ENCODE peak calls at places on chromosome 17, in nine cellular contexts. One of them, this sample, is unnamed.

GRCh38 chr17:17280613-17281549 is at the start of gene COPS3:
- DNase-seq in heart right ventricle: peak; percentile 99
- DNase-seq in CD4-positive, CD25-positive, alpha-beta regulatory T cell: peak; percentile 96
- DNase-seq in OCI-LY7: peak; percentile 99
- DNase-seq in astrocyte of the spinal cord: peak; percentile 97
- DNase-seq in fibroblast of lung: peak; percentile 96
- DNase-seq in right atrium auricular region: peak; percentile 98
- DNase-seq in cardiac fibroblast: peak; percentile 98
- DNase-seq in CD8-positive, alpha-beta memory T cell: peak; percentile 96
- DNase-seq in this sample: peak; percentile 100

GRCh38 chr17:56482229-56482628 is 111.3 kb upstream of the NOG start:
- DNase-seq in OCI-LY7: no peak
- DNase-seq in fibroblast of lung: no peak
- DNase-seq in astrocyte of the spinal cord: no peak
- DNase-seq in CD8-positive, alpha-beta memory T cell: no peak
- DNase-seq in heart right ventricle: no peak
- DNase-seq in CD4-positive, CD25-positive, alpha-beta regulatory T cell: no peak
- DNase-seq in cardiac fibroblast: no peak
- DNase-seq in right atrium auricular region: no peak
- DNase-seq in this sample: no peak

GRCh38 chr17:73489333-73489732 is 154.9 kb downstream of the SDK2 start:
- DNase-seq in heart right ventricle: no peak
- DNase-seq in CD4-positive, CD25-positive, alpha-beta regulatory T cell: no peak
- DNase-seq in right atrium auricular region: no peak
- DNase-seq in CD8-positive, alpha-beta memory T cell: no peak
- DNase-seq in fibroblast of lung: no peak
- DNase-seq in OCI-LY7: no peak
- DNase-seq in cardiac fibroblast: no peak
- DNase-seq in astrocyte of the spinal cord: no peak
- DNase-seq in this sample: no peak

GRCh38 chr17:81576621-81577277 is 24.6 kb upstream of the FAAP100 start:
- DNase-seq in cardiac fibroblast: peak; percentile 84
- DNase-seq in astrocyte of the spinal cord: peak; percentile 89
- DNase-seq in CD4-positive, CD25-positive, alpha-beta regulatory T cell: no peak
- DNase-seq in heart right ventricle: no peak
- DNase-seq in OCI-LY7: no peak
- DNase-seq in fibroblast of lung: peak; percentile 94
- DNase-seq in CD8-positive, alpha-beta memory T cell: no peak
- DNase-seq in right atrium auricular region: no peak
- DNase-seq in this sample: no peak

GRCh38 chr17:82594571-82594970 is 53.7 kb downstream of the WDR45B start:
- DNase-seq in CD8-positive, alpha-beta memory T cell: no peak
- DNase-seq in CD4-positive, CD25-positive, alpha-beta regulatory T cell: no peak
- DNase-seq in heart right ventricle: no peak
- DNase-seq in right atrium auricular region: no peak
- DNase-seq in fibroblast of lung: no peak
- DNase-seq in astrocyte of the spinal cord: no peak
- DNase-seq in cardiac fibroblast: no peak
- DNase-seq in OCI-LY7: no peak
- DNase-seq in this sample: no peak

GRCh38 chr17:71188811-71189492 is 931.9 kb upstream of the SOX9 start:
- DNase-seq in CD8-positive, alpha-beta memory T cell: no peak
- DNase-seq in astrocyte of the spinal cord: peak; percentile 97
- DNase-seq in fibroblast of lung: peak; percentile 98
- DNase-seq in right atrium auricular region: no peak
- DNase-seq in cardiac fibroblast: peak; percentile 69
- DNase-seq in heart right ventricle: no peak
- DNase-seq in OCI-LY7: no peak
- DNase-seq in CD4-positive, CD25-positive, alpha-beta regulatory T cell: no peak
- DNase-seq in this sample: no peak

GRCh38 chr17:3915642-3916012 is 638 bp downstream of the P2RX1 start:
- DNase-seq in heart right ventricle: no peak
- DNase-seq in CD8-positive, alpha-beta memory T cell: no peak
- DNase-seq in fibroblast of lung: no peak
- DNase-seq in astrocyte of the spinal cord: no peak
- DNase-seq in CD4-positive, CD25-positive, alpha-beta regulatory T cell: no peak
- DNase-seq in OCI-LY7: no peak
- DNase-seq in cardiac fibroblast: no peak
- DNase-seq in right atrium auricular region: no peak
- DNase-seq in this sample: no peak

GRCh38 chr17:46869296-46869695 is 17.9 kb downstream of the WNT9B start:
- DNase-seq in CD8-positive, alpha-beta memory T cell: no peak
- DNase-seq in astrocyte of the spinal cord: no peak
- DNase-seq in CD4-positive, CD25-positive, alpha-beta regulatory T cell: no peak
- DNase-seq in heart right ventricle: no peak
- DNase-seq in right atrium auricular region: no peak
- DNase-seq in cardiac fibroblast: no peak
- DNase-seq in OCI-LY7: no peak
- DNase-seq in fibroblast of lung: no peak
- DNase-seq in this sample: no peak

GRCh38 chr17:55572139-55572538 is 60.9 kb upstream of the SMIM36 start:
- DNase-seq in heart right ventricle: no peak
- DNase-seq in cardiac fibroblast: no peak
- DNase-seq in CD4-positive, CD25-positive, alpha-beta regulatory T cell: no peak
- DNase-seq in astrocyte of the spinal cord: no peak
- DNase-seq in right atrium auricular region: no peak
- DNase-seq in OCI-LY7: no peak
- DNase-seq in fibroblast of lung: no peak
- DNase-seq in CD8-positive, alpha-beta memory T cell: no peak
- DNase-seq in this sample: no peak

GRCh38 chr17:56009795-56010715 is 143.2 kb upstream of the ANKFN1 start:
- DNase-seq in CD4-positive, CD25-positive, alpha-beta regulatory T cell: no peak
- DNase-seq in right atrium auricular region: no peak
- DNase-seq in cardiac fibroblast: no peak
- DNase-seq in CD8-positive, alpha-beta memory T cell: no peak
- DNase-seq in fibroblast of lung: no peak
- DNase-seq in heart right ventricle: no peak
- DNase-seq in OCI-LY7: no peak
- DNase-seq in astrocyte of the spinal cord: no peak
- DNase-seq in this sample: no peak

GRCh38 chr17:50479522-50480141 is 972 bp downstream of the RSAD1 start:
- DNase-seq in right atrium auricular region: peak; percentile 84
- DNase-seq in cardiac fibroblast: peak; percentile 86
- DNase-seq in CD4-positive, CD25-positive, alpha-beta regulatory T cell: peak; percentile 46
- DNase-seq in CD8-positive, alpha-beta memory T cell: peak; percentile 41
- DNase-seq in heart right ventricle: peak; percentile 69
- DNase-seq in astrocyte of the spinal cord: peak; percentile 68
- DNase-seq in fibroblast of lung: peak; percentile 70
- DNase-seq in OCI-LY7: peak; percentile 85
- DNase-seq in this sample: peak; percentile 73

GRCh38 chr17:2853722-2854580 is 57.7 kb downstream of the RAP1GAP2 start:
- DNase-seq in astrocyte of the spinal cord: no peak
- DNase-seq in CD8-positive, alpha-beta memory T cell: no peak
- DNase-seq in CD4-positive, CD25-positive, alpha-beta regulatory T cell: no peak
- DNase-seq in heart right ventricle: peak; percentile 52
- DNase-seq in right atrium auricular region: no peak
- DNase-seq in OCI-LY7: peak; percentile 62
- DNase-seq in cardiac fibroblast: no peak
- DNase-seq in fibroblast of lung: peak; percentile 24
- DNase-seq in this sample: no peak

GRCh38 chr17:65103896-65104295 is 33.3 kb upstream of the RGS9 start:
- DNase-seq in cardiac fibroblast: peak; percentile 16
- DNase-seq in CD4-positive, CD25-positive, alpha-beta regulatory T cell: no peak
- DNase-seq in OCI-LY7: no peak
- DNase-seq in CD8-positive, alpha-beta memory T cell: no peak
- DNase-seq in heart right ventricle: no peak
- DNase-seq in astrocyte of the spinal cord: peak; percentile 79
- DNase-seq in right atrium auricular region: no peak
- DNase-seq in fibroblast of lung: peak; percentile 40
- DNase-seq in this sample: no peak

GRCh38 chr17:57035971-57036481 is 49.0 kb upstream of the AKAP1 start:
- DNase-seq in heart right ventricle: no peak
- DNase-seq in right atrium auricular region: no peak
- DNase-seq in fibroblast of lung: no peak
- DNase-seq in CD4-positive, CD25-positive, alpha-beta regulatory T cell: no peak
- DNase-seq in OCI-LY7: no peak
- DNase-seq in CD8-positive, alpha-beta memory T cell: no peak
- DNase-seq in astrocyte of the spinal cord: no peak
- DNase-seq in cardiac fibroblast: no peak
- DNase-seq in this sample: peak; percentile 57

GRCh38 chr17:72775914-72776313 is 316.6 kb downstream of the SLC39A11 start:
- DNase-seq in astrocyte of the spinal cord: no peak
- DNase-seq in CD8-positive, alpha-beta memory T cell: no peak
- DNase-seq in fibroblast of lung: no peak
- DNase-seq in CD4-positive, CD25-positive, alpha-beta regulatory T cell: no peak
- DNase-seq in right atrium auricular region: no peak
- DNase-seq in OCI-LY7: no peak
- DNase-seq in heart right ventricle: no peak
- DNase-seq in cardiac fibroblast: no peak
- DNase-seq in this sample: no peak

DNA sequence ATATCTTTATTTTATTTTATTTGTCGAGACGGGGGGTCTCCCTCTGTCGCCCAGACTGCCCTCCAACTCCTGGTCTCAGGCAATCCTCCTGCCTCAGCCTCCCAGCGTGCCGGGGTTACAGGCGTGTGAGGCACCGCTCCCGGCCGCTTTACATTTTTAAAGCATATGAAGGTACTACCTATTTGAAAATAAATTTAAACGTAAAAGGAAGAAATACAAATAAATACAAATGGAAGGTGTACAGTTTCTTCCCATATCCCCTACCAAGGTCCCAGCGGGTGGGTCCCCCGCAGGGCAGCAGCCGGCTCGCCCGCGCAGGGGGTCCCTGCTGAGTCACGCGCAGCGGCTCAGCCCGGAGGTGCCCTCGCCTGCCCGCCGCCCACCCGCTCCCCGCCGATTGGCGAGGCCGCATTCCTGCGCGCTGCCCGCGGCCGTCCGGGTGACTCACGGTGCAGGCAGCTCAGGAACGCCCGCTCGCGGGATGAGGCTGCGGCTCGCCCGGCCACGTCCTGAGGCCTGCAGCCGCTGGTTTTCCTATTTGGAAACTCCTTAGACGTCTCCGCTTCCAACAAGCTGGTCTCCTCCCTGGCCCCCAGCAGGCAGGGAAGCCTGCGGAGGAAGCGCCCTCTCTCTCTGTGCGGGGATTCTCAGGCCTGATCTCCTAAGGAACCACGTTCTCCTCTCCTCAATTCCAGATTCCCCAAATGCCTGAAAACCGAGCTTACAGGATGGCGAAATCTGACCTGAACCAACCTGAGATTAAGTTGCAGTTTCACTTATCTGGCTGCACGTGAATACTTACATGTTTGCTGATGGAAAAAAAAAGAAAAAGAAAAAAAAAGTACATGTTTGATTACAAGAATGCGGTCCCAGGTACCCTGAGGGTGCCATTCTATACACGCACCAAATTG is 54.8 kb upstream of the MAP3K14 start:
- DNase-seq in astrocyte of the spinal cord: peak; percentile 98
- DNase-seq in CD8-positive, alpha-beta memory T cell: no peak
- DNase-seq in fibroblast of lung: peak; percentile 98
- DNase-seq in CD4-positive, CD25-positive, alpha-beta regulatory T cell: no peak
- DNase-seq in heart right ventricle: peak; percentile 80
- DNase-seq in cardiac fibroblast: peak; percentile 98
- DNase-seq in OCI-LY7: no peak
- DNase-seq in right atrium auricular region: peak; percentile 90
- DNase-seq in this sample: peak; percentile 96
- H3K4me3 ChIP-seq in astrocyte of the spinal cord: no peak overlapping the region
- H3K4me3 ChIP-seq in CD8-positive, alpha-beta memory T cell: no peak overlapping the region
- H3K4me3 ChIP-seq in fibroblast of lung: no peak overlapping the region
- H3K4me3 ChIP-seq in CD4-positive, CD25-positive, alpha-beta regulatory T cell: no peak overlapping the region
- H3K4me3 ChIP-seq in heart right ventricle: peak overlapping the region; percentile 46
- H3K4me3 ChIP-seq in cardiac fibroblast: peak overlapping the region; percentile 29
- H3K4me3 ChIP-seq in OCI-LY7: no peak overlapping the region
- H3K4me3 ChIP-seq in right atrium auricular region: peak overlapping the region; percentile 28
- H3K4me3 ChIP-seq in this sample: no peak overlapping the region

DNA sequence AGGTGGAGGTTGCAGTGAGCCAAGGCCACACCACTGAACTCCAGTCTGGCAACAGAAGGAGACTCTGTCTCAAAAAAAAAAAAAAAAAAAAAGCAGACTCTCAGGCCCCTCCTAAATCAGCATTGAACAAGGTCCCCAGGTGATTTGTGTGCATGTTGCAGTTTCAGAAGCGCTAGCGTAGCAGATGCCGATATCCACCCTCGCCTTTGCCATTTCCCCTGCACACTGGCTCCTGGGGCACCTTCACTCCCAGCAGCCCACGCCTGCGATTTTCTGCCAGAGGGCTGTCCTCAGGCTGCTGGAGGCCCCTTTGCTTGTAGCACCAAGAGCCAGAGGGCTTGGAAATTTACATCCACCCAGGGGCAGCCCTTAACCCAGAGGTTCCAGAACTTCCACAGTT is 95.6 kb downstream of the WSCD1 start:
- DNase-seq in right atrium auricular region: no peak
- DNase-seq in CD8-positive, alpha-beta memory T cell: no peak
- DNase-seq in CD4-positive, CD25-positive, alpha-beta regulatory T cell: no peak
- DNase-seq in heart right ventricle: no peak
- DNase-seq in OCI-LY7: no peak
- DNase-seq in fibroblast of lung: no peak
- DNase-seq in astrocyte of the spinal cord: no peak
- DNase-seq in cardiac fibroblast: no peak
- DNase-seq in this sample: no peak
- H3K4me3 ChIP-seq in right atrium auricular region: no peak overlapping the region
- H3K4me3 ChIP-seq in CD8-positive, alpha-beta memory T cell: no peak overlapping the region
- H3K4me3 ChIP-seq in CD4-positive, CD25-positive, alpha-beta regulatory T cell: no peak overlapping the region
- H3K4me3 ChIP-seq in heart right ventricle: no peak overlapping the region
- H3K4me3 ChIP-seq in OCI-LY7: no peak overlapping the region
- H3K4me3 ChIP-seq in fibroblast of lung: no peak overlapping the region
- H3K4me3 ChIP-seq in astrocyte of the spinal cord: no peak overlapping the region
- H3K4me3 ChIP-seq in cardiac fibroblast: no peak overlapping the region
- H3K4me3 ChIP-seq in this sample: no peak overlapping the region

GRCh38 chr17:60091109-60091508 is 12.4 kb upstream of the HEATR6 start:
- DNase-seq in cardiac fibroblast: no peak
- DNase-seq in OCI-LY7: peak; percentile 13
- DNase-seq in heart right ventricle: no peak
- DNase-seq in right atrium auricular region: no peak
- DNase-seq in CD4-positive, CD25-positive, alpha-beta regulatory T cell: no peak
- DNase-seq in fibroblast of lung: no peak
- DNase-seq in astrocyte of the spinal cord: no peak
- DNase-seq in CD8-positive, alpha-beta memory T cell: no peak
- DNase-seq in this sample: no peak
- H3K4me3 ChIP-seq in cardiac fibroblast: no peak overlapping the region
- H3K4me3 ChIP-seq in OCI-LY7: no peak overlapping the region
- H3K4me3 ChIP-seq in heart right ventricle: no peak overlapping the region
- H3K4me3 ChIP-seq in right atrium auricular region: no peak overlapping the region
- H3K4me3 ChIP-seq in CD4-positive, CD25-positive, alpha-beta regulatory T cell: no peak overlapping the region
- H3K4me3 ChIP-seq in fibroblast of lung: no peak overlapping the region
- H3K4me3 ChIP-seq in astrocyte of the spinal cord: no peak overlapping the region
- H3K4me3 ChIP-seq in CD8-positive, alpha-beta memory T cell: no peak overlapping the region
- H3K4me3 ChIP-seq in this sample: no peak overlapping the region

GRCh38 chr17:80414508-80414802 is 512 bp upstream of the ENDOV start:
- DNase-seq in OCI-LY7: peak; percentile 30
- DNase-seq in CD4-positive, CD25-positive, alpha-beta regulatory T cell: no peak
- DNase-seq in fibroblast of lung: peak; percentile 14
- DNase-seq in heart right ventricle: no peak
- DNase-seq in astrocyte of the spinal cord: peak; percentile 5
- DNase-seq in CD8-positive, alpha-beta memory T cell: no peak
- DNase-seq in right atrium auricular region: no peak
- DNase-seq in cardiac fibroblast: no peak
- DNase-seq in this sample: no peak

GRCh38 chr17:80409626-80410025 is 5.3 kb upstream of the ENDOV start:
- DNase-seq in astrocyte of the spinal cord: no peak
- DNase-seq in heart right ventricle: no peak
- DNase-seq in right atrium auricular region: no peak
- DNase-seq in fibroblast of lung: no peak
- DNase-seq in cardiac fibroblast: no peak
- DNase-seq in CD8-positive, alpha-beta memory T cell: no peak
- DNase-seq in OCI-LY7: no peak
- DNase-seq in CD4-positive, CD25-positive, alpha-beta regulatory T cell: no peak
- DNase-seq in this sample: no peak

GRCh38 chr17:80413771-80414507 is 1.0 kb upstream of the ENDOV start:
- DNase-seq in right atrium auricular region: no peak
- DNase-seq in astrocyte of the spinal cord: no peak
- DNase-seq in CD8-positive, alpha-beta memory T cell: no peak
- DNase-seq in CD4-positive, CD25-positive, alpha-beta regulatory T cell: no peak
- DNase-seq in fibroblast of lung: no peak
- DNase-seq in OCI-LY7: no peak
- DNase-seq in cardiac fibroblast: no peak
- DNase-seq in heart right ventricle: no peak
- DNase-seq in this sample: no peak

GRCh38 chr17:80408872-80409271 is 6.1 kb upstream of the ENDOV start:
- DNase-seq in astrocyte of the spinal cord: no peak
- DNase-seq in CD8-positive, alpha-beta memory T cell: no peak
- DNase-seq in cardiac fibroblast: peak; percentile 11
- DNase-seq in heart right ventricle: no peak
- DNase-seq in OCI-LY7: no peak
- DNase-seq in CD4-positive, CD25-positive, alpha-beta regulatory T cell: no peak
- DNase-seq in fibroblast of lung: no peak
- DNase-seq in right atrium auricular region: no peak
- DNase-seq in this sample: no peak
- H3K4me3 ChIP-seq in astrocyte of the spinal cord: no peak overlapping the region
- H3K4me3 ChIP-seq in CD8-positive, alpha-beta memory T cell: no peak overlapping the region
- H3K4me3 ChIP-seq in cardiac fibroblast: no peak overlapping the region
- H3K4me3 ChIP-seq in heart right ventricle: no peak overlapping the region
- H3K4me3 ChIP-seq in OCI-LY7: no peak overlapping the region
- H3K4me3 ChIP-seq in CD4-positive, CD25-positive, alpha-beta regulatory T cell: no peak overlapping the region
- H3K4me3 ChIP-seq in fibroblast of lung: no peak overlapping the region
- H3K4me3 ChIP-seq in right atrium auricular region: no peak overlapping the region
- H3K4me3 ChIP-seq in this sample: no peak overlapping the region

This sample was measured in lower leg skin.